ENCODE peak calls at places on chromosomes 5 and 9, in five cellular contexts. One of them, this sample, is unnamed.
A peak's percentile ranks its signal among the peaks of the same experiment; 100 is the strongest.

GRCh38 chr5:1330146-1330846 is 14.6 kb downstream of the CLPTM1L start:
- DNase-seq in HepG2: no peak
- DNase-seq in trophoblast cell: no peak
- DNase-seq in PC-9: no peak
- DNase-seq in PC-3: no peak
- DNase-seq in this sample: no peak

GRCh38 chr5:132528866-132529634 is 14.3 kb downstream of the IL5 start:
- DNase-seq in PC-9: no peak
- DNase-seq in PC-3: no peak
- DNase-seq in trophoblast cell: no peak
- DNase-seq in HepG2: no peak
- DNase-seq in this sample: no peak

GRCh38 chr5:107700486-107700885 is 29.7 kb upstream of the EFNA5 start:
- DNase-seq in PC-9: no peak
- DNase-seq in HepG2: no peak
- DNase-seq in PC-3: no peak
- DNase-seq in trophoblast cell: no peak
- DNase-seq in this sample: no peak

GRCh38 chr9:8627944-8628679 is 828.5 kb upstream of the DMAC1 start:
- DNase-seq in PC-9: no peak
- DNase-seq in PC-3: no peak
- DNase-seq in HepG2: no peak
- DNase-seq in trophoblast cell: no peak
- DNase-seq in this sample: no peak

GRCh38 chr9:115653231-115653630 is 500.4 kb upstream of the PAPPA start:
- DNase-seq in HepG2: no peak
- DNase-seq in PC-9: no peak
- DNase-seq in trophoblast cell: no peak
- DNase-seq in PC-3: no peak
- DNase-seq in this sample: no peak

GRCh38 chr5:149061341-149061740 is 1.5 kb downstream of the SH3TC2 start:
- DNase-seq in PC-3: no peak
- DNase-seq in HepG2: no peak
- DNase-seq in PC-9: no peak
- DNase-seq in trophoblast cell: no peak
- DNase-seq in this sample: no peak

GRCh38 chr5:1351156-1351555 is 6.3 kb upstream of the CLPTM1L start:
- DNase-seq in trophoblast cell: no peak
- DNase-seq in HepG2: no peak
- DNase-seq in PC-3: no peak
- DNase-seq in PC-9: no peak
- DNase-seq in this sample: no peak

GRCh38 chr5:133287500-133287899 is 235.7 kb downstream of the HSPA4 start:
- DNase-seq in HepG2: peak; percentile 12
- DNase-seq in PC-3: peak; percentile 53
- DNase-seq in trophoblast cell: peak; percentile 43
- DNase-seq in PC-9: no peak
- DNase-seq in this sample: peak; percentile 36

GRCh38 chr5:126044111-126044668 is 379.0 kb upstream of the GRAMD2B start:
- DNase-seq in HepG2: no peak
- DNase-seq in PC-9: no peak
- DNase-seq in trophoblast cell: peak; percentile 27
- DNase-seq in PC-3: peak; percentile 3
- DNase-seq in this sample: no peak

GRCh38 chr9:136587145-136587943 is 41.5 kb upstream of the NOTCH1 start:
- DNase-seq in HepG2: no peak
- DNase-seq in PC-3: no peak
- DNase-seq in trophoblast cell: no peak
- DNase-seq in PC-9: no peak
- DNase-seq in this sample: no peak

GRCh38 chr9:70639853-70640814 is 225.7 kb upstream of the KLF9 start:
- DNase-seq in PC-9: no peak
- DNase-seq in trophoblast cell: peak; percentile 16
- DNase-seq in PC-3: peak; percentile 65
- DNase-seq in HepG2: peak; percentile 6
- DNase-seq in this sample: peak; percentile 36

GRCh38 chr9:128068656-128069221 is 707 bp downstream of the SLC25A25 start:
- DNase-seq in HepG2: no peak
- DNase-seq in PC-9: no peak
- DNase-seq in trophoblast cell: no peak
- DNase-seq in PC-3: no peak
- DNase-seq in this sample: peak; percentile 18

GRCh38 chr9:93128715-93129224 is 5.3 kb downstream of the NINJ1 start:
- DNase-seq in PC-9: no peak
- DNase-seq in PC-3: no peak
- DNase-seq in HepG2: no peak
- DNase-seq in trophoblast cell: no peak
- DNase-seq in this sample: no peak

GRCh38 chr5:59126665-59127354 is 543.9 kb downstream of the RAB3C start:
- DNase-seq in PC-9: no peak
- DNase-seq in PC-3: no peak
- DNase-seq in HepG2: no peak
- DNase-seq in trophoblast cell: peak; percentile 16
- DNase-seq in this sample: no peak

GRCh38 chr9:92094655-92095054 is 20.6 kb downstream of the SPTLC1 start:
- DNase-seq in trophoblast cell: peak; percentile 66
- DNase-seq in PC-3: peak; percentile 5
- DNase-seq in HepG2: peak; percentile 5
- DNase-seq in PC-9: no peak
- DNase-seq in this sample: no peak

DNA sequence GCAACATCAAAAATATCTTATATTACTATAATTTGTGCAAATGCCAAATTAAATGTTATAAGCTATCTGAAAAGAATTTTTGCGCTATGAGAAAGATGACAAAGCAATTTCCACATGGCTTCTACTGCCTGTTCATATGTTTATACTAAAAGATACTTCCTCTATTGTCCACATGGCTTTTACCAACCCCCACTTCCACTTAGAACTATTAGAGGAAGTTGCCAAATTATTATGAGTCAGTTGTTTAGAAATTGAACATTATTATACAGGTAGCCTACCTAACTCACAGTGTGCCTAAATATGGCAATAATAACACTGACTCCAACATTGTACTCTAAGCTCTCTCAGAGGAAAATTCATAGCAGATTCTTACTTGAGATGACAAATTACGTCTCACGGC is 37.6 kb upstream of the SLC27A6 start:
- DNase-seq in PC-9: no peak
- DNase-seq in trophoblast cell: no peak
- DNase-seq in PC-3: peak; percentile 6
- DNase-seq in HepG2: no peak
- DNase-seq in this sample: no peak
- H3K4me1 ChIP-seq in PC-9: no peaks in the 10 kb centered on the region
- H3K4me1 ChIP-seq in trophoblast cell: no peaks in the 10 kb centered on the region
- H3K4me1 ChIP-seq in PC-3: no peaks in the 10 kb centered on the region
- H3K4me1 ChIP-seq in HepG2: no peaks in the 10 kb centered on the region
- H3K4me1 ChIP-seq in this sample: no peaks in the 10 kb centered on the region

GRCh38 chr5:172374783-172375182 is 79.5 kb downstream of the SH3PXD2B start:
- DNase-seq in PC-3: no peak
- DNase-seq in PC-9: no peak
- DNase-seq in trophoblast cell: no peak
- DNase-seq in HepG2: no peak
- DNase-seq in this sample: no peak

GRCh38 chr5:172379481-172379880 is 74.8 kb downstream of the SH3PXD2B start:
- DNase-seq in PC-3: peak; percentile 18
- DNase-seq in PC-9: no peak
- DNase-seq in HepG2: no peak
- DNase-seq in trophoblast cell: no peak
- DNase-seq in this sample: no peak

GRCh38 chr5:172377438-172377837 is 76.9 kb downstream of the SH3PXD2B start:
- DNase-seq in HepG2: no peak
- DNase-seq in trophoblast cell: no peak
- DNase-seq in PC-3: no peak
- DNase-seq in PC-9: no peak
- DNase-seq in this sample: no peak

GRCh38 chr5:172380261-172380991 is 73.9 kb downstream of the SH3PXD2B start:
- DNase-seq in trophoblast cell: no peak
- DNase-seq in HepG2: no peak
- DNase-seq in PC-3: peak; percentile 57
- DNase-seq in PC-9: no peak
- DNase-seq in this sample: no peak

GRCh38 chr5:172377856-172378255 is 76.5 kb downstream of the SH3PXD2B start:
- DNase-seq in HepG2: no peak
- DNase-seq in trophoblast cell: no peak
- DNase-seq in PC-3: no peak
- DNase-seq in PC-9: no peak
- DNase-seq in this sample: no peak
- H3K4me2 ChIP-seq in HepG2: no peak overlapping the region
- H3K4me2 ChIP-seq in trophoblast cell: no peak overlapping the region
- H3K4me2 ChIP-seq in PC-3: no peak overlapping the region
- H3K4me2 ChIP-seq in PC-9: no peak overlapping the region
- H3K4me2 ChIP-seq in this sample: no peak overlapping the region

DNA sequence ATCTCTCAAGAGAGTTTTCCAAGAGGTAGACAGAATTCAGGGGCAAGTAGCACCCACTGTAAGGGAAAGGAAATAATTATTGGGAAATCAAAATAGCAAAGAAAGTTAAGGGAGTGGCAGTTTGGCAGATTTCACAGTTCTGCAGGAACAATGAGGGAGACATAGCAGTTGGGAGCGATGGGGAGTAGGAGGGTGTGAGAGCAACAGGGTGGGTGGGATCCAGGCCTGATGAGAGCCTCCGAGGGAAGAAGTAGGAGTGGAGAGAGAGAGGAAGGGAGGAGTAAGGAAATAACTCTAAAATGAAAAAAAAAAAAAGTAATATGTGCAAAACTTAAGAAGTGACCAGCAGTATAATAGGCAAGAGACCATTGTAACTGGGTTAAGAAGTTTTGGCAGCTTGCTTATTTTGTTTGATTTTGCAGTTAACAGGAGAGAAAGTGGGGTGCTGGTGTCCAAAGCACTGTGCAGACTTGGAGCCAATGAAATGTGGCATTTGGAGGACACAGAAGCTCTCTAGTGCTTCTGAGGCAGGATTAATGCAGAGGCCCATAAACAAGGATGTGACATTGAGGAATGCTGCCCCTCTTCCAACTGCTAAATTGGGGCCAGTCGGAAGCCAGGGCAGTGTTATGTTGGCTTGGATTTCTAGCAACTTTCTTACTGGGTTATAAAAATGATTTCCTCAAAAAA is 10.2 kb downstream of the TNFAIP8 start:
- DNase-seq in HepG2: no peak
- DNase-seq in PC-3: no peak
- DNase-seq in trophoblast cell: no peak
- DNase-seq in PC-9: no peak
- DNase-seq in this sample: no peak
- H3K4me1 ChIP-seq in HepG2: peaks cover 12% of the 10 kb centered on the region
- H3K4me1 ChIP-seq in PC-3: peaks cover 33% of the 10 kb centered on the region
- H3K4me1 ChIP-seq in trophoblast cell: peaks cover 12% of the 10 kb centered on the region
- H3K4me1 ChIP-seq in PC-9: peaks cover 42% of the 10 kb centered on the region
- H3K4me1 ChIP-seq in this sample: peaks cover 46% of the 10 kb centered on the region

GRCh38 chr5:36692791-36693763 is 86.7 kb downstream of the SLC1A3 start:
- DNase-seq in PC-3: peak; percentile 83
- DNase-seq in HepG2: peak; percentile 36
- DNase-seq in PC-9: peak; percentile 59
- DNase-seq in trophoblast cell: peak; percentile 78
- DNase-seq in this sample: peak; percentile 34
- H3K4me2 ChIP-seq in PC-3: peak overlapping the region; percentile 69
- H3K4me2 ChIP-seq in HepG2: peak overlapping the region; percentile 23
- H3K4me2 ChIP-seq in PC-9: peak overlapping the region; percentile 61
- H3K4me2 ChIP-seq in trophoblast cell: peak overlapping the region; percentile 54
- H3K4me2 ChIP-seq in this sample: no peak overlapping the region

DNA sequence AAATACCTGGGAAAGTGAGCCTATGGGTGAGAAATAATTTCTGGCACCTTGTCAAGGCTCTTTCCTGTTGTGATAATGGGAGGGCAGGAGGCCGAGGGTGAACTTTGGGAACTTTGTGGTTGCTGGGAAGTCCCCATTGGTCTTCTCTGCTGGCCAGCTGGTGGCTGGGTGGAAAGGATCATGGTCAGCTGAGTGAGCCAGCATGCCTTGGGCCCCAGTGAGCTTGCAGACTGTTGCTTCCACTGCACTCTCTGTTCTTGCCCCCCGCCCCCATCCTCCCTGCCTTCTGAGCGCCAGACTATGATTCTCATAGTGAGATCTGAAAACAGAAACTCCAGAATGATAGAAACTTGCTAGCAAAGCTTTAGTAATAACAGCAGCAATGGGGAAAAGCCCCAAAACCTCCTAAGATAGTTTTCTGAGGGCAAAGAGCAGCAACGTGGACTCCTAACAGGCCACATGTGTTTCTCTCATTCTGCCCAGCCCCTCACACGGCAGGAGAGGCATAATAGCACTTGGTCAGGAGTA is 139.2 kb upstream of the SMARCA2 start:
- DNase-seq in PC-9: no peak
- DNase-seq in PC-3: no peak
- DNase-seq in trophoblast cell: no peak
- DNase-seq in HepG2: no peak
- DNase-seq in this sample: no peak
- H3K4me1 ChIP-seq in PC-9: no peaks in the 10 kb centered on the region
- H3K4me1 ChIP-seq in PC-3: no peaks in the 10 kb centered on the region
- H3K4me1 ChIP-seq in trophoblast cell: no peaks in the 10 kb centered on the region
- H3K4me1 ChIP-seq in HepG2: no peaks in the 10 kb centered on the region
- H3K4me1 ChIP-seq in this sample: no peaks in the 10 kb centered on the region

This sample was measured in OCI-LY7.